ENCODE peak calls at places on chromosomes 2 and 18, in six cellular contexts. One of them, this sample, is unnamed.

GRCh38 chr2:153766415-153766814 is 105.3 kb upstream of the GALNT13 start:
- DNase-seq in stimulated activated CD4-positive, alpha-beta T cell treated with anti-CD3 and anti-CD28 coated beads, Interleukin-4, amount 100 ng/mL, for 48 hours: no peak
- DNase-seq in CD8-positive, alpha-beta T cell: no peak
- DNase-seq in NCI-H460: no peak
- DNase-seq in T-helper 1 cell: no peak
- DNase-seq in stimulated activated CD8-positive, alpha-beta memory T cell treated with anti-CD3 and anti-CD28 coated beads, Interleukin-2, amount 100 ng/mL, for 1 hour: no peak
- DNase-seq in this sample: no peak

GRCh38 chr2:219748673-219749570 is 121.5 kb downstream of the SLC4A3 start:
- DNase-seq in stimulated activated CD8-positive, alpha-beta memory T cell treated with anti-CD3 and anti-CD28 coated beads, Interleukin-2, amount 100 ng/mL, for 1 hour: no peak
- DNase-seq in CD8-positive, alpha-beta T cell: no peak
- DNase-seq in stimulated activated CD4-positive, alpha-beta T cell treated with anti-CD3 and anti-CD28 coated beads, Interleukin-4, amount 100 ng/mL, for 48 hours: no peak
- DNase-seq in NCI-H460: no peak
- DNase-seq in T-helper 1 cell: no peak
- DNase-seq in this sample: no peak

GRCh38 chr2:182713611-182714010 is 2.4 kb upstream of the DNAJC10 start:
- DNase-seq in stimulated activated CD8-positive, alpha-beta memory T cell treated with anti-CD3 and anti-CD28 coated beads, Interleukin-2, amount 100 ng/mL, for 1 hour: no peak
- DNase-seq in CD8-positive, alpha-beta T cell: no peak
- DNase-seq in stimulated activated CD4-positive, alpha-beta T cell treated with anti-CD3 and anti-CD28 coated beads, Interleukin-4, amount 100 ng/mL, for 48 hours: no peak
- DNase-seq in T-helper 1 cell: no peak
- DNase-seq in NCI-H460: no peak
- DNase-seq in this sample: no peak

GRCh38 chr2:65939687-65940086 is 495.2 kb upstream of the MEIS1 start:
- DNase-seq in CD8-positive, alpha-beta T cell: no peak
- DNase-seq in NCI-H460: no peak
- DNase-seq in stimulated activated CD4-positive, alpha-beta T cell treated with anti-CD3 and anti-CD28 coated beads, Interleukin-4, amount 100 ng/mL, for 48 hours: no peak
- DNase-seq in T-helper 1 cell: no peak
- DNase-seq in stimulated activated CD8-positive, alpha-beta memory T cell treated with anti-CD3 and anti-CD28 coated beads, Interleukin-2, amount 100 ng/mL, for 1 hour: no peak
- DNase-seq in this sample: no peak

GRCh38 chr2:160486341-160486740 is 7.3 kb downstream of the RBMS1 start:
- DNase-seq in stimulated activated CD4-positive, alpha-beta T cell treated with anti-CD3 and anti-CD28 coated beads, Interleukin-4, amount 100 ng/mL, for 48 hours: no peak
- DNase-seq in NCI-H460: no peak
- DNase-seq in CD8-positive, alpha-beta T cell: no peak
- DNase-seq in T-helper 1 cell: no peak
- DNase-seq in stimulated activated CD8-positive, alpha-beta memory T cell treated with anti-CD3 and anti-CD28 coated beads, Interleukin-2, amount 100 ng/mL, for 1 hour: no peak
- DNase-seq in this sample: no peak

GRCh38 chr2:35973132-35973736 is 382.3 kb upstream of the CRIM1 start:
- DNase-seq in CD8-positive, alpha-beta T cell: no peak
- DNase-seq in stimulated activated CD4-positive, alpha-beta T cell treated with anti-CD3 and anti-CD28 coated beads, Interleukin-4, amount 100 ng/mL, for 48 hours: no peak
- DNase-seq in stimulated activated CD8-positive, alpha-beta memory T cell treated with anti-CD3 and anti-CD28 coated beads, Interleukin-2, amount 100 ng/mL, for 1 hour: no peak
- DNase-seq in T-helper 1 cell: peak; percentile 3
- DNase-seq in NCI-H460: peak; percentile 36
- DNase-seq in this sample: no peak

GRCh38 chr2:238513346-238513745 is 86.6 kb downstream of the ASB1 start:
- DNase-seq in T-helper 1 cell: peak; percentile 11
- DNase-seq in CD8-positive, alpha-beta T cell: no peak
- DNase-seq in stimulated activated CD4-positive, alpha-beta T cell treated with anti-CD3 and anti-CD28 coated beads, Interleukin-4, amount 100 ng/mL, for 48 hours: peak; percentile 19
- DNase-seq in NCI-H460: peak; percentile 40
- DNase-seq in stimulated activated CD8-positive, alpha-beta memory T cell treated with anti-CD3 and anti-CD28 coated beads, Interleukin-2, amount 100 ng/mL, for 1 hour: no peak
- DNase-seq in this sample: no peak

GRCh38 chr2:137467246-137467862 is 496.9 kb upstream of the HNMT start:
- DNase-seq in stimulated activated CD4-positive, alpha-beta T cell treated with anti-CD3 and anti-CD28 coated beads, Interleukin-4, amount 100 ng/mL, for 48 hours: no peak
- DNase-seq in NCI-H460: peak; percentile 50
- DNase-seq in stimulated activated CD8-positive, alpha-beta memory T cell treated with anti-CD3 and anti-CD28 coated beads, Interleukin-2, amount 100 ng/mL, for 1 hour: no peak
- DNase-seq in CD8-positive, alpha-beta T cell: no peak
- DNase-seq in T-helper 1 cell: no peak
- DNase-seq in this sample: no peak

GRCh38 chr2:41500895-41501294 is 546.9 kb upstream of the PKDCC start:
- DNase-seq in T-helper 1 cell: no peak
- DNase-seq in NCI-H460: no peak
- DNase-seq in stimulated activated CD8-positive, alpha-beta memory T cell treated with anti-CD3 and anti-CD28 coated beads, Interleukin-2, amount 100 ng/mL, for 1 hour: no peak
- DNase-seq in stimulated activated CD4-positive, alpha-beta T cell treated with anti-CD3 and anti-CD28 coated beads, Interleukin-4, amount 100 ng/mL, for 48 hours: no peak
- DNase-seq in CD8-positive, alpha-beta T cell: no peak
- DNase-seq in this sample: no peak

GRCh38 chr2:200483729-200484198 is 26.1 kb downstream of the KCTD18 start:
- DNase-seq in stimulated activated CD4-positive, alpha-beta T cell treated with anti-CD3 and anti-CD28 coated beads, Interleukin-4, amount 100 ng/mL, for 48 hours: peak; percentile 15
- DNase-seq in T-helper 1 cell: peak; percentile 29
- DNase-seq in NCI-H460: peak; percentile 44
- DNase-seq in CD8-positive, alpha-beta T cell: no peak
- DNase-seq in stimulated activated CD8-positive, alpha-beta memory T cell treated with anti-CD3 and anti-CD28 coated beads, Interleukin-2, amount 100 ng/mL, for 1 hour: no peak
- DNase-seq in this sample: no peak

GRCh38 chr2:66535574-66536289 is 100.8 kb downstream of the MEIS1 start:
- DNase-seq in NCI-H460: no peak
- DNase-seq in stimulated activated CD8-positive, alpha-beta memory T cell treated with anti-CD3 and anti-CD28 coated beads, Interleukin-2, amount 100 ng/mL, for 1 hour: no peak
- DNase-seq in stimulated activated CD4-positive, alpha-beta T cell treated with anti-CD3 and anti-CD28 coated beads, Interleukin-4, amount 100 ng/mL, for 48 hours: no peak
- DNase-seq in CD8-positive, alpha-beta T cell: no peak
- DNase-seq in T-helper 1 cell: no peak
- DNase-seq in this sample: no peak

GRCh38 chr2:95056461-95057459 is 31.3 kb downstream of the MAL start:
- DNase-seq in CD8-positive, alpha-beta T cell: no peak
- DNase-seq in T-helper 1 cell: no peak
- DNase-seq in stimulated activated CD4-positive, alpha-beta T cell treated with anti-CD3 and anti-CD28 coated beads, Interleukin-4, amount 100 ng/mL, for 48 hours: no peak
- DNase-seq in NCI-H460: no peak
- DNase-seq in stimulated activated CD8-positive, alpha-beta memory T cell treated with anti-CD3 and anti-CD28 coated beads, Interleukin-2, amount 100 ng/mL, for 1 hour: no peak
- DNase-seq in this sample: no peak

GRCh38 chr2:68023904-68024303 is 38.9 kb downstream of the C1D start:
- DNase-seq in NCI-H460: no peak
- DNase-seq in stimulated activated CD4-positive, alpha-beta T cell treated with anti-CD3 and anti-CD28 coated beads, Interleukin-4, amount 100 ng/mL, for 48 hours: no peak
- DNase-seq in T-helper 1 cell: no peak
- DNase-seq in CD8-positive, alpha-beta T cell: no peak
- DNase-seq in stimulated activated CD8-positive, alpha-beta memory T cell treated with anti-CD3 and anti-CD28 coated beads, Interleukin-2, amount 100 ng/mL, for 1 hour: no peak
- DNase-seq in this sample: no peak

GRCh38 chr2:191835539-191836350 is 11.1 kb downstream of the CAVIN2 start:
- DNase-seq in T-helper 1 cell: no peak
- DNase-seq in NCI-H460: no peak
- DNase-seq in stimulated activated CD8-positive, alpha-beta memory T cell treated with anti-CD3 and anti-CD28 coated beads, Interleukin-2, amount 100 ng/mL, for 1 hour: no peak
- DNase-seq in stimulated activated CD4-positive, alpha-beta T cell treated with anti-CD3 and anti-CD28 coated beads, Interleukin-4, amount 100 ng/mL, for 48 hours: no peak
- DNase-seq in CD8-positive, alpha-beta T cell: no peak
- DNase-seq in this sample: no peak

GRCh38 chr2:200584639-200585038 is 1.2 kb upstream of the AOX1 start:
- DNase-seq in stimulated activated CD8-positive, alpha-beta memory T cell treated with anti-CD3 and anti-CD28 coated beads, Interleukin-2, amount 100 ng/mL, for 1 hour: no peak
- DNase-seq in NCI-H460: no peak
- DNase-seq in CD8-positive, alpha-beta T cell: no peak
- DNase-seq in T-helper 1 cell: no peak
- DNase-seq in stimulated activated CD4-positive, alpha-beta T cell treated with anti-CD3 and anti-CD28 coated beads, Interleukin-4, amount 100 ng/mL, for 48 hours: no peak
- DNase-seq in this sample: no peak

GRCh38 chr2:69645926-69646325 is 2.4 kb upstream of the AAK1 start:
- DNase-seq in NCI-H460: no peak
- DNase-seq in stimulated activated CD4-positive, alpha-beta T cell treated with anti-CD3 and anti-CD28 coated beads, Interleukin-4, amount 100 ng/mL, for 48 hours: no peak
- DNase-seq in T-helper 1 cell: peak; percentile 30
- DNase-seq in CD8-positive, alpha-beta T cell: no peak
- DNase-seq in stimulated activated CD8-positive, alpha-beta memory T cell treated with anti-CD3 and anti-CD28 coated beads, Interleukin-2, amount 100 ng/mL, for 1 hour: no peak
- DNase-seq in this sample: peak; percentile 31

GRCh38 chr2:88061295-88061694 is 5.7 kb upstream of the KRCC1 start:
- DNase-seq in stimulated activated CD4-positive, alpha-beta T cell treated with anti-CD3 and anti-CD28 coated beads, Interleukin-4, amount 100 ng/mL, for 48 hours: no peak
- DNase-seq in NCI-H460: no peak
- DNase-seq in T-helper 1 cell: no peak
- DNase-seq in CD8-positive, alpha-beta T cell: no peak
- DNase-seq in stimulated activated CD8-positive, alpha-beta memory T cell treated with anti-CD3 and anti-CD28 coated beads, Interleukin-2, amount 100 ng/mL, for 1 hour: no peak
- DNase-seq in this sample: no peak

GRCh38 chr2:239215136-239215925 is 185.5 kb downstream of the HDAC4 start:
- DNase-seq in CD8-positive, alpha-beta T cell: no peak
- DNase-seq in stimulated activated CD8-positive, alpha-beta memory T cell treated with anti-CD3 and anti-CD28 coated beads, Interleukin-2, amount 100 ng/mL, for 1 hour: no peak
- DNase-seq in stimulated activated CD4-positive, alpha-beta T cell treated with anti-CD3 and anti-CD28 coated beads, Interleukin-4, amount 100 ng/mL, for 48 hours: no peak
- DNase-seq in T-helper 1 cell: no peak
- DNase-seq in NCI-H460: no peak
- DNase-seq in this sample: no peak

GRCh38 chr2:127175821-127176354 is 44.2 kb downstream of the CYP27C1 start:
- DNase-seq in stimulated activated CD4-positive, alpha-beta T cell treated with anti-CD3 and anti-CD28 coated beads, Interleukin-4, amount 100 ng/mL, for 48 hours: no peak
- DNase-seq in T-helper 1 cell: no peak
- DNase-seq in stimulated activated CD8-positive, alpha-beta memory T cell treated with anti-CD3 and anti-CD28 coated beads, Interleukin-2, amount 100 ng/mL, for 1 hour: no peak
- DNase-seq in CD8-positive, alpha-beta T cell: no peak
- DNase-seq in NCI-H460: no peak
- DNase-seq in this sample: no peak

GRCh38 chr18:64993695-64994094 is 757.1 kb upstream of the CDH7 start:
- DNase-seq in T-helper 1 cell: no peak
- DNase-seq in CD8-positive, alpha-beta T cell: no peak
- DNase-seq in NCI-H460: no peak
- DNase-seq in stimulated activated CD4-positive, alpha-beta T cell treated with anti-CD3 and anti-CD28 coated beads, Interleukin-4, amount 100 ng/mL, for 48 hours: no peak
- DNase-seq in stimulated activated CD8-positive, alpha-beta memory T cell treated with anti-CD3 and anti-CD28 coated beads, Interleukin-2, amount 100 ng/mL, for 1 hour: no peak
- DNase-seq in this sample: no peak

GRCh38 chr2:58131191-58132011 is 84.8 kb downstream of the VRK2 start:
- DNase-seq in stimulated activated CD4-positive, alpha-beta T cell treated with anti-CD3 and anti-CD28 coated beads, Interleukin-4, amount 100 ng/mL, for 48 hours: no peak
- DNase-seq in stimulated activated CD8-positive, alpha-beta memory T cell treated with anti-CD3 and anti-CD28 coated beads, Interleukin-2, amount 100 ng/mL, for 1 hour: no peak
- DNase-seq in NCI-H460: no peak
- DNase-seq in T-helper 1 cell: no peak
- DNase-seq in CD8-positive, alpha-beta T cell: no peak
- DNase-seq in this sample: no peak

GRCh38 chr2:232592687-232593407 is 40.6 kb upstream of the EFHD1 start:
- DNase-seq in stimulated activated CD8-positive, alpha-beta memory T cell treated with anti-CD3 and anti-CD28 coated beads, Interleukin-2, amount 100 ng/mL, for 1 hour: no peak
- DNase-seq in NCI-H460: no peak
- DNase-seq in CD8-positive, alpha-beta T cell: no peak
- DNase-seq in stimulated activated CD4-positive, alpha-beta T cell treated with anti-CD3 and anti-CD28 coated beads, Interleukin-4, amount 100 ng/mL, for 48 hours: no peak
- DNase-seq in T-helper 1 cell: peak; percentile 12
- DNase-seq in this sample: no peak

GRCh38 chr2:43438342-43438741 is 157.5 kb downstream of the THADA start:
- DNase-seq in CD8-positive, alpha-beta T cell: no peak
- DNase-seq in stimulated activated CD8-positive, alpha-beta memory T cell treated with anti-CD3 and anti-CD28 coated beads, Interleukin-2, amount 100 ng/mL, for 1 hour: no peak
- DNase-seq in NCI-H460: no peak
- DNase-seq in T-helper 1 cell: no peak
- DNase-seq in stimulated activated CD4-positive, alpha-beta T cell treated with anti-CD3 and anti-CD28 coated beads, Interleukin-4, amount 100 ng/mL, for 48 hours: no peak
- DNase-seq in this sample: no peak

GRCh38 chr2:202604699-202605098 is 30.1 kb upstream of the FAM117B start:
- DNase-seq in CD8-positive, alpha-beta T cell: no peak
- DNase-seq in stimulated activated CD8-positive, alpha-beta memory T cell treated with anti-CD3 and anti-CD28 coated beads, Interleukin-2, amount 100 ng/mL, for 1 hour: no peak
- DNase-seq in stimulated activated CD4-positive, alpha-beta T cell treated with anti-CD3 and anti-CD28 coated beads, Interleukin-4, amount 100 ng/mL, for 48 hours: no peak
- DNase-seq in NCI-H460: no peak
- DNase-seq in T-helper 1 cell: no peak
- DNase-seq in this sample: no peak

GRCh38 chr18:55400590-55401274 is 187.3 kb downstream of the TCF4 start:
- DNase-seq in stimulated activated CD4-positive, alpha-beta T cell treated with anti-CD3 and anti-CD28 coated beads, Interleukin-4, amount 100 ng/mL, for 48 hours: no peak
- DNase-seq in CD8-positive, alpha-beta T cell: no peak
- DNase-seq in T-helper 1 cell: no peak
- DNase-seq in stimulated activated CD8-positive, alpha-beta memory T cell treated with anti-CD3 and anti-CD28 coated beads, Interleukin-2, amount 100 ng/mL, for 1 hour: no peak
- DNase-seq in NCI-H460: no peak
- DNase-seq in this sample: no peak

GRCh38 chr2:217795067-217795466 is 207.7 kb downstream of the TNS1 start:
- DNase-seq in NCI-H460: no peak
- DNase-seq in stimulated activated CD4-positive, alpha-beta T cell treated with anti-CD3 and anti-CD28 coated beads, Interleukin-4, amount 100 ng/mL, for 48 hours: no peak
- DNase-seq in CD8-positive, alpha-beta T cell: no peak
- DNase-seq in stimulated activated CD8-positive, alpha-beta memory T cell treated with anti-CD3 and anti-CD28 coated beads, Interleukin-2, amount 100 ng/mL, for 1 hour: no peak
- DNase-seq in T-helper 1 cell: no peak
- DNase-seq in this sample: no peak

GRCh38 chr2:160221391-160222276 is 21.6 kb upstream of the ITGB6 start:
- DNase-seq in stimulated activated CD4-positive, alpha-beta T cell treated with anti-CD3 and anti-CD28 coated beads, Interleukin-4, amount 100 ng/mL, for 48 hours: no peak
- DNase-seq in NCI-H460: no peak
- DNase-seq in T-helper 1 cell: no peak
- DNase-seq in CD8-positive, alpha-beta T cell: no peak
- DNase-seq in stimulated activated CD8-positive, alpha-beta memory T cell treated with anti-CD3 and anti-CD28 coated beads, Interleukin-2, amount 100 ng/mL, for 1 hour: no peak
- DNase-seq in this sample: no peak

GRCh38 chr2:60515751-60516226 is 37.7 kb downstream of the BCL11A start:
- DNase-seq in stimulated activated CD8-positive, alpha-beta memory T cell treated with anti-CD3 and anti-CD28 coated beads, Interleukin-2, amount 100 ng/mL, for 1 hour: no peak
- DNase-seq in T-helper 1 cell: no peak
- DNase-seq in stimulated activated CD4-positive, alpha-beta T cell treated with anti-CD3 and anti-CD28 coated beads, Interleukin-4, amount 100 ng/mL, for 48 hours: no peak
- DNase-seq in CD8-positive, alpha-beta T cell: no peak
- DNase-seq in NCI-H460: no peak
- DNase-seq in this sample: no peak

GRCh38 chr18:34576622-34577021 is 133.5 kb upstream of the DTNA start:
- DNase-seq in stimulated activated CD8-positive, alpha-beta memory T cell treated with anti-CD3 and anti-CD28 coated beads, Interleukin-2, amount 100 ng/mL, for 1 hour: no peak
- DNase-seq in CD8-positive, alpha-beta T cell: no peak
- DNase-seq in stimulated activated CD4-positive, alpha-beta T cell treated with anti-CD3 and anti-CD28 coated beads, Interleukin-4, amount 100 ng/mL, for 48 hours: no peak
- DNase-seq in NCI-H460: no peak
- DNase-seq in T-helper 1 cell: no peak
- DNase-seq in this sample: no peak

GRCh38 chr2:10326151-10326616 is 23.5 kb downstream of the HPCAL1 start:
- DNase-seq in stimulated activated CD8-positive, alpha-beta memory T cell treated with anti-CD3 and anti-CD28 coated beads, Interleukin-2, amount 100 ng/mL, for 1 hour: no peak
- DNase-seq in stimulated activated CD4-positive, alpha-beta T cell treated with anti-CD3 and anti-CD28 coated beads, Interleukin-4, amount 100 ng/mL, for 48 hours: no peak
- DNase-seq in NCI-H460: no peak
- DNase-seq in T-helper 1 cell: no peak
- DNase-seq in CD8-positive, alpha-beta T cell: no peak
- DNase-seq in this sample: no peak

This sample was measured in effector CD4-positive, alpha-beta T cell.